ENCODE peak calls at places on chromosomes 6 and 20, in six cellular contexts. One of them, this sample, is unnamed.

GRCh38 chr20:58349586-58349985 is 39.4 kb upstream of the VAPB start:
- DNase-seq in sciatic nerve: no peak
- DNase-seq in C1 segment of cervical spinal cord: no peak
- DNase-seq in retina: no peak
- DNase-seq in left lung: no peak
- DNase-seq in stimulated activated CD4-positive, alpha-beta T cell treated with anti-CD3 and anti-CD28 coated beads, Interleukin-1b, Interleukin-23, amount 100 ng/mL, for 1 hour: no peak
- DNase-seq in this sample: no peak

GRCh38 chr6:132227937-132228336 is 173.3 kb downstream of the MOXD1 start:
- DNase-seq in sciatic nerve: no peak
- DNase-seq in C1 segment of cervical spinal cord: no peak
- DNase-seq in retina: no peak
- DNase-seq in left lung: no peak
- DNase-seq in stimulated activated CD4-positive, alpha-beta T cell treated with anti-CD3 and anti-CD28 coated beads, Interleukin-1b, Interleukin-23, amount 100 ng/mL, for 1 hour: no peak
- DNase-seq in this sample: no peak

GRCh38 chr20:59850018-59850641 is 83.3 kb downstream of the SYCP2 start:
- DNase-seq in sciatic nerve: no peak
- DNase-seq in C1 segment of cervical spinal cord: no peak
- DNase-seq in retina: peak
- DNase-seq in left lung: no peak
- DNase-seq in stimulated activated CD4-positive, alpha-beta T cell treated with anti-CD3 and anti-CD28 coated beads, Interleukin-1b, Interleukin-23, amount 100 ng/mL, for 1 hour: no peak
- DNase-seq in this sample: no peak

GRCh38 chr20:2130062-2130591 is 28.5 kb downstream of the STK35 start:
- DNase-seq in sciatic nerve: no peak
- DNase-seq in C1 segment of cervical spinal cord: peak
- DNase-seq in retina: no peak
- DNase-seq in left lung: no peak
- DNase-seq in stimulated activated CD4-positive, alpha-beta T cell treated with anti-CD3 and anti-CD28 coated beads, Interleukin-1b, Interleukin-23, amount 100 ng/mL, for 1 hour: no peak
- DNase-seq in this sample: no peak

GRCh38 chr6:89886378-89887120 is 7.7 kb upstream of the GJA10 start:
- DNase-seq in sciatic nerve: no peak
- DNase-seq in C1 segment of cervical spinal cord: no peak
- DNase-seq in retina: no peak
- DNase-seq in left lung: no peak
- DNase-seq in stimulated activated CD4-positive, alpha-beta T cell treated with anti-CD3 and anti-CD28 coated beads, Interleukin-1b, Interleukin-23, amount 100 ng/mL, for 1 hour: no peak
- DNase-seq in this sample: peak

GRCh38 chr6:42316390-42316970 is 98.8 kb upstream of the MRPS10 start:
- DNase-seq in sciatic nerve: no peak
- DNase-seq in C1 segment of cervical spinal cord: no peak
- DNase-seq in retina: no peak
- DNase-seq in left lung: peak
- DNase-seq in stimulated activated CD4-positive, alpha-beta T cell treated with anti-CD3 and anti-CD28 coated beads, Interleukin-1b, Interleukin-23, amount 100 ng/mL, for 1 hour: no peak
- DNase-seq in this sample: peak

GRCh38 chr20:24658920-24659660 is 189.7 kb downstream of the SYNDIG1 start:
- DNase-seq in sciatic nerve: no peak
- DNase-seq in C1 segment of cervical spinal cord: peak
- DNase-seq in retina: no peak
- DNase-seq in left lung: no peak
- DNase-seq in stimulated activated CD4-positive, alpha-beta T cell treated with anti-CD3 and anti-CD28 coated beads, Interleukin-1b, Interleukin-23, amount 100 ng/mL, for 1 hour: no peak
- DNase-seq in this sample: no peak

GRCh38 chr6:91304506-91304905 is 717.6 kb upstream of the MAP3K7 start:
- DNase-seq in sciatic nerve: no peak
- DNase-seq in C1 segment of cervical spinal cord: no peak
- DNase-seq in retina: no peak
- DNase-seq in left lung: no peak
- DNase-seq in stimulated activated CD4-positive, alpha-beta T cell treated with anti-CD3 and anti-CD28 coated beads, Interleukin-1b, Interleukin-23, amount 100 ng/mL, for 1 hour: no peak
- DNase-seq in this sample: no peak

GRCh38 chr6:168690271-168690670 is 249.3 kb downstream of the SMOC2 start:
- DNase-seq in sciatic nerve: no peak
- DNase-seq in C1 segment of cervical spinal cord: no peak
- DNase-seq in retina: no peak
- DNase-seq in left lung: no peak
- DNase-seq in stimulated activated CD4-positive, alpha-beta T cell treated with anti-CD3 and anti-CD28 coated beads, Interleukin-1b, Interleukin-23, amount 100 ng/mL, for 1 hour: no peak
- DNase-seq in this sample: no peak

GRCh38 chr20:19456600-19457390 is 244.4 kb downstream of the SLC24A3 start:
- DNase-seq in sciatic nerve: no peak
- DNase-seq in C1 segment of cervical spinal cord: no peak
- DNase-seq in retina: no peak
- DNase-seq in left lung: no peak
- DNase-seq in stimulated activated CD4-positive, alpha-beta T cell treated with anti-CD3 and anti-CD28 coated beads, Interleukin-1b, Interleukin-23, amount 100 ng/mL, for 1 hour: no peak
- DNase-seq in this sample: peak

GRCh38 chr6:132798820-132799538 is 542 bp upstream of the SLC18B1 start:
- DNase-seq in sciatic nerve: peak
- DNase-seq in C1 segment of cervical spinal cord: peak
- DNase-seq in retina: peak
- DNase-seq in left lung: peak
- DNase-seq in stimulated activated CD4-positive, alpha-beta T cell treated with anti-CD3 and anti-CD28 coated beads, Interleukin-1b, Interleukin-23, amount 100 ng/mL, for 1 hour: peak
- DNase-seq in this sample: peak

GRCh38 chr6:89951574-89952360 is 57.5 kb downstream of the GJA10 start:
- DNase-seq in sciatic nerve: no peak
- DNase-seq in C1 segment of cervical spinal cord: peak
- DNase-seq in retina: peak
- DNase-seq in left lung: no peak
- DNase-seq in stimulated activated CD4-positive, alpha-beta T cell treated with anti-CD3 and anti-CD28 coated beads, Interleukin-1b, Interleukin-23, amount 100 ng/mL, for 1 hour: no peak
- DNase-seq in this sample: no peak

GRCh38 chr6:89356644-89357043 is 4.1 kb upstream of the UBE2J1 start:
- DNase-seq in sciatic nerve: no peak
- DNase-seq in C1 segment of cervical spinal cord: no peak
- DNase-seq in retina: no peak
- DNase-seq in left lung: no peak
- DNase-seq in stimulated activated CD4-positive, alpha-beta T cell treated with anti-CD3 and anti-CD28 coated beads, Interleukin-1b, Interleukin-23, amount 100 ng/mL, for 1 hour: no peak
- DNase-seq in this sample: no peak

GRCh38 chr20:36833275-36834020 is 42.5 kb upstream of the TLDC2 start:
- DNase-seq in sciatic nerve: no peak
- DNase-seq in C1 segment of cervical spinal cord: peak
- DNase-seq in retina: peak
- DNase-seq in left lung: no peak
- DNase-seq in stimulated activated CD4-positive, alpha-beta T cell treated with anti-CD3 and anti-CD28 coated beads, Interleukin-1b, Interleukin-23, amount 100 ng/mL, for 1 hour: no peak
- DNase-seq in this sample: no peak

GRCh38 chr20:5862703-5863039 is 87.7 kb downstream of the TRMT6 start:
- DNase-seq in sciatic nerve: no peak
- DNase-seq in C1 segment of cervical spinal cord: no peak
- DNase-seq in retina: no peak
- DNase-seq in left lung: no peak
- DNase-seq in stimulated activated CD4-positive, alpha-beta T cell treated with anti-CD3 and anti-CD28 coated beads, Interleukin-1b, Interleukin-23, amount 100 ng/mL, for 1 hour: no peak
- DNase-seq in this sample: no peak

GRCh38 chr20:51542894-51543788 is 622 bp upstream of the NFATC2 start:
- DNase-seq in sciatic nerve: no peak
- DNase-seq in C1 segment of cervical spinal cord: no peak
- DNase-seq in retina: peak
- DNase-seq in left lung: no peak
- DNase-seq in stimulated activated CD4-positive, alpha-beta T cell treated with anti-CD3 and anti-CD28 coated beads, Interleukin-1b, Interleukin-23, amount 100 ng/mL, for 1 hour: no peak
- DNase-seq in this sample: no peak

GRCh38 chr6:167401525-167402194 is 76.8 kb downstream of the TTLL2 start:
- DNase-seq in sciatic nerve: no peak
- DNase-seq in C1 segment of cervical spinal cord: no peak
- DNase-seq in retina: no peak
- DNase-seq in left lung: peak
- DNase-seq in stimulated activated CD4-positive, alpha-beta T cell treated with anti-CD3 and anti-CD28 coated beads, Interleukin-1b, Interleukin-23, amount 100 ng/mL, for 1 hour: no peak
- DNase-seq in this sample: no peak

GRCh38 chr6:195861-196360 is 96.4 kb upstream of the DUSP22 start:
- DNase-seq in sciatic nerve: no peak
- DNase-seq in C1 segment of cervical spinal cord: peak
- DNase-seq in retina: no peak
- DNase-seq in left lung: no peak
- DNase-seq in stimulated activated CD4-positive, alpha-beta T cell treated with anti-CD3 and anti-CD28 coated beads, Interleukin-1b, Interleukin-23, amount 100 ng/mL, for 1 hour: no peak
- DNase-seq in this sample: no peak

GRCh38 chr6:95949985-95950384 is 65.8 kb upstream of the FUT9 start:
- DNase-seq in sciatic nerve: no peak
- DNase-seq in C1 segment of cervical spinal cord: no peak
- DNase-seq in retina: no peak
- DNase-seq in left lung: no peak
- DNase-seq in stimulated activated CD4-positive, alpha-beta T cell treated with anti-CD3 and anti-CD28 coated beads, Interleukin-1b, Interleukin-23, amount 100 ng/mL, for 1 hour: no peak
- DNase-seq in this sample: no peak

GRCh38 chr6:73746776-73747175 is 50.8 kb downstream of the CD109 start:
- DNase-seq in sciatic nerve: no peak
- DNase-seq in C1 segment of cervical spinal cord: no peak
- DNase-seq in retina: no peak
- DNase-seq in left lung: no peak
- DNase-seq in stimulated activated CD4-positive, alpha-beta T cell treated with anti-CD3 and anti-CD28 coated beads, Interleukin-1b, Interleukin-23, amount 100 ng/mL, for 1 hour: no peak
- DNase-seq in this sample: no peak

GRCh38 chr6:87753131-87753685 is 51.2 kb upstream of the AKIRIN2 start:
- DNase-seq in sciatic nerve: no peak
- DNase-seq in C1 segment of cervical spinal cord: no peak
- DNase-seq in retina: no peak
- DNase-seq in left lung: no peak
- DNase-seq in stimulated activated CD4-positive, alpha-beta T cell treated with anti-CD3 and anti-CD28 coated beads, Interleukin-1b, Interleukin-23, amount 100 ng/mL, for 1 hour: no peak
- DNase-seq in this sample: no peak

GRCh38 chr20:1212607-1213396 is 9.5 kb downstream of the C20orf202 start:
- DNase-seq in sciatic nerve: peak
- DNase-seq in C1 segment of cervical spinal cord: peak
- DNase-seq in retina: peak
- DNase-seq in left lung: peak
- DNase-seq in stimulated activated CD4-positive, alpha-beta T cell treated with anti-CD3 and anti-CD28 coated beads, Interleukin-1b, Interleukin-23, amount 100 ng/mL, for 1 hour: peak
- DNase-seq in this sample: peak

GRCh38 chr6:167787896-167788530 is 38.7 kb upstream of the AFDN start:
- DNase-seq in sciatic nerve: no peak
- DNase-seq in C1 segment of cervical spinal cord: no peak
- DNase-seq in retina: peak
- DNase-seq in left lung: no peak
- DNase-seq in stimulated activated CD4-positive, alpha-beta T cell treated with anti-CD3 and anti-CD28 coated beads, Interleukin-1b, Interleukin-23, amount 100 ng/mL, for 1 hour: no peak
- DNase-seq in this sample: no peak

GRCh38 chr6:95784869-95785268 is 207.5 kb downstream of the MANEA start:
- DNase-seq in sciatic nerve: no peak
- DNase-seq in C1 segment of cervical spinal cord: no peak
- DNase-seq in retina: no peak
- DNase-seq in left lung: no peak
- DNase-seq in stimulated activated CD4-positive, alpha-beta T cell treated with anti-CD3 and anti-CD28 coated beads, Interleukin-1b, Interleukin-23, amount 100 ng/mL, for 1 hour: no peak
- DNase-seq in this sample: no peak

GRCh38 chr6:48067148-48067709 is 43.8 kb downstream of the PTCHD4 start:
- DNase-seq in sciatic nerve: no peak
- DNase-seq in C1 segment of cervical spinal cord: no peak
- DNase-seq in retina: no peak
- DNase-seq in left lung: no peak
- DNase-seq in stimulated activated CD4-positive, alpha-beta T cell treated with anti-CD3 and anti-CD28 coated beads, Interleukin-1b, Interleukin-23, amount 100 ng/mL, for 1 hour: no peak
- DNase-seq in this sample: no peak

GRCh38 chr20:32993484-32994050 is 10.7 kb downstream of the SUN5 start:
- DNase-seq in sciatic nerve: no peak
- DNase-seq in C1 segment of cervical spinal cord: no peak
- DNase-seq in retina: no peak
- DNase-seq in left lung: no peak
- DNase-seq in stimulated activated CD4-positive, alpha-beta T cell treated with anti-CD3 and anti-CD28 coated beads, Interleukin-1b, Interleukin-23, amount 100 ng/mL, for 1 hour: no peak
- DNase-seq in this sample: no peak

GRCh38 chr6:169070506-169071176 is 183.0 kb downstream of the THBS2 start:
- DNase-seq in sciatic nerve: peak
- DNase-seq in C1 segment of cervical spinal cord: peak
- DNase-seq in retina: peak
- DNase-seq in left lung: peak
- DNase-seq in stimulated activated CD4-positive, alpha-beta T cell treated with anti-CD3 and anti-CD28 coated beads, Interleukin-1b, Interleukin-23, amount 100 ng/mL, for 1 hour: no peak
- DNase-seq in this sample: peak

GRCh38 chr6:110814488-110815259 is 595 bp downstream of the CDK19 start:
- DNase-seq in sciatic nerve: peak
- DNase-seq in C1 segment of cervical spinal cord: peak
- DNase-seq in retina: peak
- DNase-seq in left lung: peak
- DNase-seq in stimulated activated CD4-positive, alpha-beta T cell treated with anti-CD3 and anti-CD28 coated beads, Interleukin-1b, Interleukin-23, amount 100 ng/mL, for 1 hour: peak
- DNase-seq in this sample: peak

GRCh38 chr20:44215125-44215524 is 4.6 kb upstream of the OSER1 start:
- DNase-seq in sciatic nerve: peak
- DNase-seq in C1 segment of cervical spinal cord: peak
- DNase-seq in retina: peak
- DNase-seq in left lung: peak
- DNase-seq in stimulated activated CD4-positive, alpha-beta T cell treated with anti-CD3 and anti-CD28 coated beads, Interleukin-1b, Interleukin-23, amount 100 ng/mL, for 1 hour: peak
- DNase-seq in this sample: peak

GRCh38 chr6:33761922-33762629 is 15.4 kb upstream of the IP6K3 start:
- DNase-seq in sciatic nerve: no peak
- DNase-seq in C1 segment of cervical spinal cord: peak
- DNase-seq in retina: no peak
- DNase-seq in left lung: peak
- DNase-seq in stimulated activated CD4-positive, alpha-beta T cell treated with anti-CD3 and anti-CD28 coated beads, Interleukin-1b, Interleukin-23, amount 100 ng/mL, for 1 hour: no peak
- DNase-seq in this sample: no peak